ENCODE peak calls at places on chromosomes 2 and 18, in eight cellular contexts. K, N, I, R, D, W, J and Q are unnamed samples.

GRCh38 chr18:70337139-70337972 is 48.5 kb downstream of the SOCS6 start:
- DNase-seq in N (no peak), R (no peak), J (peak; percentile 36), K (peak; percentile 92), W (peak; percentile 89), D (peak; percentile 76), I (no peak), Q (peak; percentile 50)

GRCh38 chr18:22470511-22471181 is 52.9 kb upstream of the CTAGE1 start:
- DNase-seq in R (peak; percentile 81), D (peak; percentile 62), W (no peak), N (no peak), J (no peak), K (peak; percentile 88), I (no peak), Q (no peak)

GRCh38 chr2:28327963-28328922 is 64.4 kb upstream of the FOSL2 start:
- DNase-seq in J (no peak), K (peak; percentile 41), D (no peak), R (peak; percentile 53), N (no peak), W (no peak), I (no peak), Q (peak; percentile 10)

GRCh38 chr2:100000915-100001707 is 141.3 kb downstream of the AFF3 start:
- DNase-seq in W (no peak), I (no peak), N (no peak), K (no peak), J (no peak), D (no peak), R (no peak), Q (no peak)

GRCh38 chr2:135727968-135728728 is 13.5 kb upstream of the UBXN4 start:
- DNase-seq in J (no peak), I (no peak), W (no peak), R (no peak), K (no peak), N (no peak), D (no peak), Q (no peak)

GRCh38 chr2:116804901-116805300 is 1009.6 kb upstream of the DDX18 start:
- DNase-seq in D (no peak), I (no peak), K (no peak), J (no peak), R (no peak), W (no peak), N (no peak), Q (no peak)

GRCh38 chr2:201831469-201831868 is 25.1 kb downstream of the CDK15 start:
- DNase-seq in I (no peak), J (no peak), K (peak; percentile 100), D (no peak), N (no peak), R (no peak), W (no peak), Q (no peak)

GRCh38 chr18:7987284-7987976 is 420.3 kb downstream of the PTPRM start:
- DNase-seq in D (peak; percentile 75), K (peak; percentile 85), W (no peak), R (no peak), N (no peak), J (no peak), I (no peak), Q (no peak)

GRCh38 chr2:67871696-67872320 is 191.0 kb downstream of the C1D start:
- DNase-seq in K (peak; percentile 92), N (no peak), J (no peak), I (no peak), W (no peak), R (no peak), D (peak; percentile 78), Q (no peak)

GRCh38 chr2:15914981-15915380 is 25.4 kb upstream of the MYCN start:
- DNase-seq in W (no peak), N (no peak), I (no peak), K (peak; percentile 15), R (no peak), J (no peak), D (no peak), Q (no peak)

GRCh38 chr2:145027073-145027459 is 507.1 kb upstream of the ZEB2 start:
- DNase-seq in I (no peak), N (no peak), K (peak; percentile 59), W (no peak), R (no peak), J (no peak), D (peak; percentile 56), Q (no peak)

GRCh38 chr2:190327995-190328394 is 8.4 kb upstream of the HIBCH start:
- DNase-seq in J (no peak), I (no peak), R (no peak), D (no peak), W (no peak), N (no peak), K (no peak), Q (no peak)

GRCh38 chr2:86249843-86250402 is 50.7 kb downstream of the MRPL35 start:
- DNase-seq in R (no peak), N (no peak), W (no peak), I (no peak), J (no peak), K (peak; percentile 6), D (peak; percentile 24), Q (no peak)

GRCh38 chr18:62505669-62506494 is 16.9 kb upstream of the ZCCHC2 start:
- DNase-seq in I (no peak), K (no peak), N (no peak), J (no peak), W (no peak), R (peak; percentile 32), D (no peak), Q (no peak)

GRCh38 chr2:60804473-60804872 is 48.4 kb downstream of the PAPOLG start:
- DNase-seq in N (no peak), J (no peak), I (no peak), D (no peak), R (no peak), K (no peak), W (no peak), Q (no peak)

GRCh38 chr2:197198890-197199289 is 111.7 kb downstream of the ANKRD44 start:
- DNase-seq in J (no peak), R (peak; percentile 76), W (no peak), N (peak; percentile 97), I (peak; percentile 61), K (no peak), D (peak; percentile 66), Q (no peak)

GRCh38 chr2:6027066-6027465 is 334.9 kb downstream of the SOX11 start:
- DNase-seq in J (no peak), D (no peak), W (no peak), N (no peak), K (no peak), R (no peak), I (no peak), Q (no peak)

GRCh38 chr2:44392338-44392943 is 30.7 kb downstream of the CAMKMT start:
- DNase-seq in N (peak; percentile 23), D (peak; percentile 51), J (no peak), W (peak; percentile 6), R (peak; percentile 60), I (no peak), K (peak; percentile 9), Q (no peak)

GRCh38 chr18:45155526-45155925 is 459.8 kb upstream of the SLC14A2 start:
- DNase-seq in D (no peak), R (no peak), K (peak; percentile 19), I (no peak), N (no peak), J (no peak), W (no peak), Q (no peak)

GRCh38 chr2:38643021-38643671 is 22.8 kb upstream of the GALM start:
- DNase-seq in K (no peak), R (no peak), N (no peak), W (no peak), D (no peak), I (no peak), J (no peak), Q (no peak)
- H3K27ac ChIP-seq in K (no peak overlapping the region), R (no peak overlapping the region), N (peak overlapping the region; percentile 51), W (no peak overlapping the region), D (no peak overlapping the region), I (no peak overlapping the region), J (peak overlapping the region; percentile 98), Q (no peak overlapping the region)

GRCh38 chr2:234378440-234378839 is 118.4 kb downstream of the ARL4C start:
- DNase-seq in W (no peak), D (peak; percentile 59), R (no peak), K (peak; percentile 61), I (no peak), N (no peak), J (no peak), Q (no peak)
- H3K27ac ChIP-seq in W (no peak overlapping the region), D (no peak overlapping the region), R (no peak overlapping the region), K (peak overlapping the region; percentile 36), I (no peak overlapping the region), N (no peak overlapping the region), J (no peak overlapping the region), Q (peak overlapping the region; percentile 76)

GRCh38 chr18:29161429-29161828 is 984.5 kb upstream of the CDH2 start:
- DNase-seq in K (no peak), W (no peak), D (no peak), R (no peak), I (no peak), N (no peak), J (no peak), Q (no peak)

GRCh38 chr18:29157905-29158304 is 981.0 kb upstream of the CDH2 start:
- DNase-seq in D (no peak), R (no peak), I (no peak), K (peak; percentile 47), J (no peak), N (no peak), W (no peak), Q (no peak)

GRCh38 chr18:29163596-29163995 is 986.7 kb upstream of the CDH2 start:
- DNase-seq in N (no peak), W (no peak), J (no peak), D (no peak), R (no peak), I (no peak), K (no peak), Q (no peak)

GRCh38 chr18:29157057-29157780 is 980.3 kb upstream of the CDH2 start:
- DNase-seq in N (no peak), D (no peak), W (peak; percentile 35), I (no peak), J (no peak), R (no peak), K (peak; percentile 73), Q (no peak)

GRCh38 chr18:29160123-29160522 is 983.2 kb upstream of the CDH2 start:
- DNase-seq in I (no peak), D (no peak), R (no peak), K (peak; percentile 23), N (no peak), W (no peak), J (no peak), Q (no peak)
- H3K27ac ChIP-seq in I (no peak overlapping the region), D (no peak overlapping the region), R (no peak overlapping the region), K (no peak overlapping the region), N (no peak overlapping the region), W (no peak overlapping the region), J (no peak overlapping the region), Q (no peak overlapping the region)

GRCh38 chr18:79899609-79900435 is 51.6 kb downstream of the SLC66A2 start:
- DNase-seq in J (no peak), K (no peak), R (no peak), D (no peak), N (no peak), W (no peak), I (peak; percentile 51), Q (no peak)

GRCh38 chr18:79896746-79897145 is 54.7 kb downstream of the SLC66A2 start:
- DNase-seq in K (no peak), R (no peak), N (no peak), D (no peak), J (no peak), I (no peak), W (no peak), Q (no peak)

GRCh38 chr18:79900610-79901570 is 50.6 kb downstream of the SLC66A2 start:
- DNase-seq in K (no peak), R (peak; percentile 26), D (no peak), W (no peak), I (no peak), N (no peak), J (no peak), Q (no peak)

GRCh38 chr18:79898952-79899608 is 52.4 kb downstream of the SLC66A2 start:
- DNase-seq in R (no peak), K (no peak), D (no peak), W (no peak), I (no peak), J (no peak), N (no peak), Q (no peak)

GRCh38 chr18:79897940-79898625 is 53.4 kb downstream of the SLC66A2 start:
- DNase-seq in J (no peak), I (no peak), D (no peak), K (no peak), N (no peak), W (no peak), R (no peak), Q (no peak)
- H3K27ac ChIP-seq in J (no peak overlapping the region), I (no peak overlapping the region), D (no peak overlapping the region), K (no peak overlapping the region), N (no peak overlapping the region), W (no peak overlapping the region), R (no peak overlapping the region), Q (no peak overlapping the region)